ENCODE peak calls at places on chromosomes 7 and 10, in four cellular contexts. N is endothelial cell; I is activated CD4-positive, CD25-positive, alpha-beta regulatory T cell; V is AG09309. C is an unnamed sample.

GRCh38 chr10:83680470-83680891 is 458.8 kb upstream of the GHITM start:
- DNase-seq in N (no peak), I (no peak), V (no peak), C (no peak)

GRCh38 chr10:72248477-72249151 is 25.1 kb upstream of the DDIT4 start:
- DNase-seq in N (peak; percentile 27), I (peak; percentile 33), V (no peak), C (no peak)

GRCh38 chr7:80140388-80140787 is 5.8 kb downstream of the GNAI1 start:
- DNase-seq in N (no peak), I (no peak), V (no peak), C (no peak)

GRCh38 chr10:30155401-30155800 is 96.0 kb upstream of the JCAD start:
- DNase-seq in N (no peak), I (no peak), V (no peak), C (no peak)

GRCh38 chr7:68166525-68166924 is 1169.9 kb downstream of the TYW1 start:
- DNase-seq in N (no peak), I (no peak), V (no peak), C (no peak)

GRCh38 chr7:24827589-24827988 is 70.3 kb upstream of the GSDME start:
- DNase-seq in N (no peak), I (no peak), V (no peak), C (no peak)

GRCh38 chr10:118692911-118693310 is 61.9 kb downstream of the CACUL1 start:
- DNase-seq in N (no peak), I (no peak), V (peak; percentile 90), C (peak; percentile 70)

GRCh38 chr7:154472332-154472731 is 420.1 kb downstream of the DPP6 start:
- DNase-seq in N (no peak), I (no peak), V (no peak), C (no peak)

GRCh38 chr7:24052572-24053223 is 231.3 kb upstream of the NPY start:
- DNase-seq in N (no peak), I (no peak), V (peak; percentile 37), C (peak; percentile 50)

C was measured in AG04450.